ENCODE peak calls at places on chromosomes 6 and 20, in four cellular contexts. F, X, O and I are unnamed samples.
A peak's percentile ranks its signal among the peaks of the same experiment; 100 is the strongest.

GRCh38 chr6:22147983-22148797 is 148.6 kb downstream of the PRL start:
- DNase-seq in F (peak; percentile 54), X (no peak), O (peak; percentile 74), I (peak; percentile 59)

GRCh38 chr6:74936886-74937285 is 269.0 kb downstream of the COL12A1 start:
- DNase-seq in F (no peak), X (no peak), O (peak; percentile 34), I (no peak)

GRCh38 chr6:125974214-125974866 is 12.0 kb upstream of the TRMT11 start:
- DNase-seq in F (no peak), X (no peak), O (peak; percentile 85), I (no peak)

GRCh38 chr6:88360203-88360797 is 194.2 kb upstream of the CNR1 start:
- DNase-seq in F (no peak), X (no peak), O (peak; percentile 75), I (no peak)

GRCh38 chr6:29968130-29968529 is 25.8 kb downstream of the HLA-A start:
- DNase-seq in F (peak; percentile 77), X (no peak), O (peak; percentile 53), I (peak; percentile 66)

GRCh38 chr6:149862901-149863595 is 1.1 kb downstream of the LRP11 start:
- DNase-seq in F (no peak), X (peak; percentile 85), O (peak; percentile 66), I (no peak)

GRCh38 chr6:133017581-133017980 is 203.2 kb downstream of the RPS12 start:
- DNase-seq in F (no peak), X (no peak), O (peak; percentile 4), I (no peak)

GRCh38 chr6:134379086-134379485 is 61.2 kb upstream of the SGK1 start:
- DNase-seq in F (no peak), X (no peak), O (no peak), I (no peak)

GRCh38 chr20:517221-517620 is 26.4 kb downstream of the CSNK2A1 start:
- DNase-seq in F (no peak), X (no peak), O (peak; percentile 13), I (no peak)

GRCh38 chr20:44357555-44358130 is 2.1 kb downstream of the HNF4A start:
- DNase-seq in F (no peak), X (no peak), O (peak; percentile 37), I (no peak)

GRCh38 chr20:61932711-61933480 is 132.8 kb downstream of the TAF4 start:
- DNase-seq in F (no peak), X (peak; percentile 39), O (no peak), I (no peak)

GRCh38 chr20:33936651-33937050 is 57.1 kb upstream of the RALY start:
- DNase-seq in F (no peak), X (no peak), O (no peak), I (no peak)

GRCh38 chr20:59351148-59352040 is 51.0 kb downstream of the EDN3 start:
- DNase-seq in F (no peak), X (no peak), O (no peak), I (peak; percentile 14)

GRCh38 chr20:19815553-19815991 is 57.5 kb downstream of the RIN2 start:
- DNase-seq in F (peak; percentile 98), X (peak; percentile 62), O (peak; percentile 98), I (peak; percentile 92)

GRCh38 chr20:38209736-38210405 is 44.8 kb upstream of the TGM2 start:
- DNase-seq in F (no peak), X (no peak), O (no peak), I (no peak)

GRCh38 chr6:147724454-147724853 is 216.0 kb downstream of the SAMD5 start:
- DNase-seq in F (no peak), X (no peak), O (no peak), I (no peak)

GRCh38 chr6:9948600-9949138 is 466.2 kb downstream of the TFAP2A start:
- DNase-seq in F (no peak), X (no peak), O (no peak), I (no peak)

GRCh38 chr6:170267688-170268087 is 23.2 kb downstream of the DLL1 start:
- DNase-seq in F (no peak), X (no peak), O (no peak), I (no peak)

GRCh38 chr6:47352169-47352568 is 42.5 kb upstream of the TNFRSF21 start:
- DNase-seq in F (no peak), X (no peak), O (peak; percentile 6), I (no peak)

GRCh38 chr6:166073082-166073481 is 94.6 kb downstream of the TBXT start:
- DNase-seq in F (no peak), X (no peak), O (no peak), I (no peak)

GRCh38 chr6:136784910-136785746 is 7.1 kb downstream of the MAP3K5 start:
- DNase-seq in F (no peak), X (peak; percentile 54), O (peak; percentile 42), I (no peak)

GRCh38 chr20:14582855-14583254 is 245.4 kb upstream of the FLRT3 start:
- DNase-seq in F (no peak), X (no peak), O (no peak), I (no peak)

DNA sequence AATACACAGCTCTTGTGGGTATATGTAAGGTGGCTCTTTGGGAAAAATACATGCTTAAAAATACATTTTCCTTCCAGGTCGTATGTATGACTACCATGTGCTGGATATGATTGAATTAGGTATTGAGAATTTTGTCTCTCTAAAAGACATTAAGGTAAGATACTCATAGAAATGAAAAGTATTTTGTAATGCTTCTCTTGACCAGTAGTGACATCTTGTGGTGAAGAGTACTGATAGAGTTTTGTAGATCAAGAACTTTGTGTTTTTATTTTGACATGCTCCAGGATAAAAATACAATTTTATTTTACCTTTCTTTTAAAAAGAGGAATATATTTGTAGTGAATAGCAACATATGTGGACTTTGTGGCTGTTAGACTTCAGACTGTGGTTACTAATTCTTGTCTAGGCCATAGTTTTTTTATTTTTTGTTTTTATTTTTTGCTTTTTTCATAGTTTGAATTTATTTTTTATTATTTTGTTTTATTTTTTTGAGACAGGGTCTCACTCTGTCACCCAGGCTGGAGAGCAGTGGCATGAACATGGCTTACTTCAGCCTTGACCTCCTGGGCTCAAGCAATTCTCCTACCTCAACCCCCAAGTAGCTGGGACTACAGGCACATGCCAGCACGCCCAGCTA is 17.9 kb downstream of the RPF2 start:
- DNase-seq in F (no peak), X (no peak), O (peak; percentile 68), I (no peak)
- TF ChIP-seq CTCF in F (peak; percentile 44), X (peak; percentile 51), O (peak; percentile 51), I (no peak)

DNA sequence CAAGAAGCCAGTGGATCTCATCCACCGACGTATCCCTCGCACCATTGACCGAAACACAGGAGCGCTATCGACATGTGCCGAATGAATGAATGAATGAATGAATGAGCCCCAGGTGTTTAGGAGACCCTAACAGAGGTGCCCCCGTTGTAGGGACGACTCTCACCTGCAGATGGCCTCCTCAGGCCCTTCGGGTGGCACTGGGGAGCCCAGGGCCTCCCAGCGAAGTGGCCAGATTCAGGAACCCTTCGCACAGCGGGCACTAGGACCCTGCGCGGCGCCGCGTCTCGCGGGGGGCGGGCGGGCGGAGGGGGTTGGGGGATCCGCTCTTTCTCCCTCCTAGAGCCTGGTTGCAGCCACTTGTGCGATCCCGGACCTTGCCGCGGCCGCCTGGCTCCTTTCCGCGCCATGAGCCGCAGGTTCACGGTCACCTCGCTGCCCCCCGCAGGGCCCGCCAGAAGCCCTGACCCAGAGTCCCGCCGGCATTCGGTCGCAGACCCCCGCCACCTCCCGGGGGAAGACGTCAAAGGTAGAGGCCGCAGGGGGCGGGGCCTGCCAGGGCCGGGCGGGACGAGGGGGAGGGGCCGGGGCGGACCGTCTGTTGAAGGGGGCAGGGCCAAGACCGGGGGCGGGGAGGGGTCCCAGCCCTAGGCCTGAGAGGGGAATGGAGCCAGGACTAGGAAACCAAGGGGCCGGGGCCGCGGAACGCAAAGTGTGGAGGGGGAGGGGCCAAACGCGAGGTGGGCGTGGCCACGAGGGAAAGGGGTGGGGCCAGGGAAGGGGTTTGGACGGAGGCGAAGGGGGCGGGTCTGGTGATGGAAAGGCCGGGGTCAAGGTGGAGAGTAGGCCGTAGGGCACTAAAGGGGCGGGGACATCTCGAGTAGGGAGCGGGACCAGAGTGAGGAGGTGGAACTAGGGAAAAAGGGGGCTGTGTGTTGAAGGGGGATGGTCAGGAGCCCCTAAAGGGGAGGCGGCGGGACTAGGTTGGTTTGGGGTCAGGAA is 7.4 kb upstream of the SLC12A5 start:
- DNase-seq in F (no peak), X (peak; percentile 67), O (peak; percentile 29), I (no peak)
- H3K4me3 ChIP-seq in F (peak overlapping the region; percentile 47), X (peak overlapping the region; percentile 60), O (peak overlapping the region; percentile 46), I (peak overlapping the region; percentile 30)

DNA sequence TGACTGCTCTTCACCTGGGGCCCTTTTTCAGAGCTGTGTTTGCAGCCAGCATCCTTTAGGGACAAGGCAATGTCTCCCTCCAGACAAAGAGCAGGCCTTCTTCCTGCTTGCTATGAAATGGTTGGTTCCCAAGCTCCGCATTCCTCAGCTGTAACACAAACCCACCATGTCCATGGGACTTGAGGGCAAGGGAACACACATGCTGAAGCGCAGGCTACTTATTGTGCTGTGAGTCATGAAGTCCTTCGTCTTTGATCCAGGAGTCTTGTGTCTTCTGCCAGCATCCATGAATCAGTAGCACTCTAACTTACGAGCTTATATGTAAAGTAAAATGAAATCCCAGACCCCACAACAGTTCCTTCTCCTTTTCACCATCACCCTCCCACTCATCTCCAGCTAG is 59.0 kb downstream of the ANKRD60 start:
- DNase-seq in F (peak; percentile 21), X (no peak), O (no peak), I (peak; percentile 42)
- TF ChIP-seq CTCF in F (no peak), X (no peak), O (no peak), I (no peak)

DNA sequence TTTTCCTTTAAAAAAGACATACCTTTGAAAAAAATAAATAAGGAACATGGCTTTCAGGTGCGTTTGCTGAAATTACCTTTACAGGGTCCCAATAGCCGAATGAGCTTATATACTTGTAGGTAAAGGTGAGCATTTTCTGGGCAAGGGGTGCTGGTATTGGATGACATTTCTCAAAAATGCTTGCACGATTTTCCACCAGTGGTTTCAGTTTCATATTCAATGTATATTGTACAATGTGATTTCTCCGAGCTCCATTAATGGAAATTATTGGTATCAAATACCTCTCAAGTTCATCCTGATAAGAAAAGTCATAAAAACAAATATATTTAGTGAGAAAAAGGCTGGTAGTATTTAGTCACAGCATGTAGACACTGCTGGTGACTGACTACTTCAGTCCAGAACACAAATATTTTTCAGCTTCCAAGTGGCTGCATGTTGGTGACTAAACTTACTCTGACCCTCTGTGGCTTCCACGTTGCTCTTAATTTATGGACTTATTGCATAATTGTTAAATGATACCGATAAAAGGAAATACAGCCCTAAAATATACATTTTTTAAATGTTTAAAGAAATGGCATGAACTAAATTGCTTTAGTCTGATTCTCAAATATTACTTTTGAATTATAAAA is 32.9 kb upstream of the ZBTB24 start:
- DNase-seq in F (no peak), X (no peak), O (no peak), I (no peak)
- H3K4me3 ChIP-seq in F (no peak overlapping the region), X (no peak overlapping the region), O (no peak overlapping the region), I (no peak overlapping the region)

GRCh38 chr6:70395301-70395672 is 18.0 kb upstream of the FAM135A start:
- DNase-seq in F (no peak), X (no peak), O (no peak), I (no peak)

GRCh38 chr6:70396163-70396562 is 17.1 kb upstream of the FAM135A start:
- DNase-seq in F (no peak), X (no peak), O (no peak), I (no peak)

GRCh38 chr6:70398783-70399730 is 14.3 kb upstream of the FAM135A start:
- DNase-seq in F (peak; percentile 98), X (no peak), O (peak; percentile 43), I (no peak)

GRCh38 chr6:70394518-70395300 is 18.6 kb upstream of the FAM135A start:
- DNase-seq in F (no peak), X (no peak), O (no peak), I (no peak)

GRCh38 chr6:70396796-70397729 is 16.2 kb upstream of the FAM135A start:
- DNase-seq in F (no peak), X (no peak), O (peak; percentile 77), I (no peak)
- TF ChIP-seq CTCF in F (no peak), X (no peak), O (no peak), I (no peak)